ENCODE peak calls at places on chromosomes 4 and X, in five cellular contexts. One of them, this sample, is unnamed.

GRCh38 chrX:133414399-133415275 is 652 bp downstream of the GPC4 start:
- DNase-seq in effector memory CD4-positive, alpha-beta T cell: no peak
- DNase-seq in putamen: no peak
- DNase-seq in AG09309: no peak
- DNase-seq in body of pancreas: peak
- DNase-seq in this sample: no peak

GRCh38 chrX:151870603-151871002 is 42.1 kb upstream of the MAGEA4 start:
- DNase-seq in putamen: no peak
- DNase-seq in body of pancreas: no peak
- DNase-seq in effector memory CD4-positive, alpha-beta T cell: no peak
- DNase-seq in AG09309: peak
- DNase-seq in this sample: no peak

GRCh38 chrX:1002611-1003010 is 209.8 kb downstream of the CRLF2 start:
- DNase-seq in effector memory CD4-positive, alpha-beta T cell: no peak
- DNase-seq in AG09309: no peak
- DNase-seq in putamen: no peak
- DNase-seq in body of pancreas: no peak
- DNase-seq in this sample: no peak

GRCh38 chr4:102625232-102625930 is 124.2 kb downstream of the NFKB1 start:
- DNase-seq in putamen: no peak
- DNase-seq in body of pancreas: peak
- DNase-seq in effector memory CD4-positive, alpha-beta T cell: peak
- DNase-seq in AG09309: no peak
- DNase-seq in this sample: no peak

GRCh38 chr4:1193206-1194027 is 21.0 kb upstream of the SPON2 start:
- DNase-seq in body of pancreas: peak
- DNase-seq in putamen: no peak
- DNase-seq in AG09309: no peak
- DNase-seq in effector memory CD4-positive, alpha-beta T cell: no peak
- DNase-seq in this sample: no peak

GRCh38 chrX:9539611-9540387 is 74.9 kb downstream of the TBL1X start:
- DNase-seq in body of pancreas: no peak
- DNase-seq in putamen: no peak
- DNase-seq in effector memory CD4-positive, alpha-beta T cell: no peak
- DNase-seq in AG09309: no peak
- DNase-seq in this sample: no peak

GRCh38 chrX:12419591-12419990 is 281.3 kb downstream of the FRMPD4 start:
- DNase-seq in effector memory CD4-positive, alpha-beta T cell: no peak
- DNase-seq in body of pancreas: no peak
- DNase-seq in AG09309: no peak
- DNase-seq in putamen: no peak
- DNase-seq in this sample: no peak

GRCh38 chr4:6345096-6345830 is 75.6 kb downstream of the WFS1 start:
- DNase-seq in AG09309: no peak
- DNase-seq in body of pancreas: no peak
- DNase-seq in putamen: no peak
- DNase-seq in effector memory CD4-positive, alpha-beta T cell: no peak
- DNase-seq in this sample: no peak

GRCh38 chr4:2743518-2744445 is 12.4 kb downstream of the TNIP2 start:
- DNase-seq in body of pancreas: no peak
- DNase-seq in effector memory CD4-positive, alpha-beta T cell: no peak
- DNase-seq in AG09309: no peak
- DNase-seq in putamen: no peak
- DNase-seq in this sample: no peak

GRCh38 chrX:44068043-44068442 is 94.9 kb upstream of the NDP start:
- DNase-seq in putamen: no peak
- DNase-seq in AG09309: no peak
- DNase-seq in effector memory CD4-positive, alpha-beta T cell: no peak
- DNase-seq in body of pancreas: no peak
- DNase-seq in this sample: no peak